ENCODE peak calls at places on chromosomes 1 and 21, in six cellular contexts. R is stomach; S is CD8-positive, alpha-beta memory T cell; A is aorta; J is CD8-positive, alpha-beta T cell; N is esophagus squamous epithelium. Q is an unnamed sample.

GRCh38 chr1:8419172-8419571 is 101.3 kb downstream of the SLC45A1 start:
- DNase-seq in R (no peak), S (no peak), A (no peak), J (no peak), N (no peak), Q (no peak)

GRCh38 chr1:218665216-218665615 is 320.1 kb downstream of the TGFB2 start:
- DNase-seq in R (no peak), S (no peak), A (peak; percentile 75), J (no peak), N (no peak), Q (peak; percentile 35)

GRCh38 chr1:28208818-28209441 is 23.9 kb downstream of the DNAJC8 start:
- DNase-seq in R (peak; percentile 65), S (peak; percentile 36), A (no peak), J (peak; percentile 28), N (no peak), Q (peak; percentile 56)

GRCh38 chr1:87765686-87766085 is 437.0 kb downstream of the LMO4 start:
- DNase-seq in R (no peak), S (no peak), A (no peak), J (no peak), N (no peak), Q (no peak)

GRCh38 chr1:160112370-160112769 is 3.2 kb upstream of the ATP1A2 start:
- DNase-seq in R (no peak), S (no peak), A (no peak), J (no peak), N (no peak), Q (no peak)

GRCh38 chr1:78676347-78676982 is 26.8 kb downstream of the IFI44 start:
- DNase-seq in R (peak; percentile 61), S (peak; percentile 26), A (no peak), J (no peak), N (no peak), Q (no peak)

GRCh38 chr1:94394247-94394646 is 23.9 kb upstream of the ABCD3 start:
- DNase-seq in R (no peak), S (no peak), A (no peak), J (no peak), N (no peak), Q (no peak)

GRCh38 chr1:228373004-228373680 is 33.5 kb downstream of the TRIM11 start:
- DNase-seq in R (no peak), S (no peak), A (no peak), J (no peak), N (no peak), Q (no peak)

GRCh38 chr1:200314085-200314750 is 95.6 kb downstream of the ZNF281 start:
- DNase-seq in R (no peak), S (no peak), A (no peak), J (no peak), N (no peak), Q (no peak)

GRCh38 chr1:219472596-219472995 is 140.3 kb downstream of the ZC3H11B start:
- DNase-seq in R (no peak), S (no peak), A (no peak), J (no peak), N (no peak), Q (no peak)

GRCh38 chr1:201598396-201598795 is 59.5 kb downstream of the NAV1 start:
- DNase-seq in R (no peak), S (no peak), A (no peak), J (no peak), N (no peak), Q (no peak)

GRCh38 chr1:14413809-14414208 is 184.7 kb upstream of the KAZN start:
- DNase-seq in R (no peak), S (no peak), A (no peak), J (no peak), N (no peak), Q (no peak)

GRCh38 chr21:33855190-33855589 is 60.4 kb downstream of the ATP5PO start:
- DNase-seq in R (no peak), S (no peak), A (no peak), J (no peak), N (no peak), Q (no peak)

GRCh38 chr1:92168657-92169056 is 49.1 kb upstream of the C1orf146 start:
- DNase-seq in R (no peak), S (no peak), A (no peak), J (no peak), N (no peak), Q (no peak)

GRCh38 chr1:207944571-207944970 is 33.6 kb upstream of the CD34 start:
- DNase-seq in R (no peak), S (no peak), A (no peak), J (no peak), N (no peak), Q (no peak)

GRCh38 chr1:118786454-118787155 is 201.5 kb downstream of the TBX15 start:
- DNase-seq in R (no peak), S (no peak), A (no peak), J (no peak), N (no peak), Q (no peak)

GRCh38 chr21:39633770-39634181 is 21.0 kb downstream of the B3GALT5 start:
- DNase-seq in R (no peak), S (no peak), A (no peak), J (no peak), N (no peak), Q (no peak)
- H3K4me3 ChIP-seq in R (no peak overlapping the region), S (no peak overlapping the region), A (no peak overlapping the region), J (no peak overlapping the region), N (no peak overlapping the region), Q (no peak overlapping the region)

GRCh38 chr1:18793164-18793563 is 66.3 kb downstream of the TAS1R2 start:
- DNase-seq in R (no peak), S (no peak), A (peak; percentile 42), J (no peak), N (no peak), Q (no peak)

GRCh38 chr1:18796950-18797349 is 62.5 kb downstream of the TAS1R2 start:
- DNase-seq in R (no peak), S (no peak), A (no peak), J (no peak), N (no peak), Q (no peak)

GRCh38 chr1:18794561-18794960 is 64.9 kb downstream of the TAS1R2 start:
- DNase-seq in R (no peak), S (no peak), A (peak; percentile 56), J (no peak), N (no peak), Q (no peak)

GRCh38 chr1:18794066-18794465 is 65.4 kb downstream of the TAS1R2 start:
- DNase-seq in R (no peak), S (no peak), A (peak; percentile 19), J (no peak), N (no peak), Q (no peak)

DNA sequence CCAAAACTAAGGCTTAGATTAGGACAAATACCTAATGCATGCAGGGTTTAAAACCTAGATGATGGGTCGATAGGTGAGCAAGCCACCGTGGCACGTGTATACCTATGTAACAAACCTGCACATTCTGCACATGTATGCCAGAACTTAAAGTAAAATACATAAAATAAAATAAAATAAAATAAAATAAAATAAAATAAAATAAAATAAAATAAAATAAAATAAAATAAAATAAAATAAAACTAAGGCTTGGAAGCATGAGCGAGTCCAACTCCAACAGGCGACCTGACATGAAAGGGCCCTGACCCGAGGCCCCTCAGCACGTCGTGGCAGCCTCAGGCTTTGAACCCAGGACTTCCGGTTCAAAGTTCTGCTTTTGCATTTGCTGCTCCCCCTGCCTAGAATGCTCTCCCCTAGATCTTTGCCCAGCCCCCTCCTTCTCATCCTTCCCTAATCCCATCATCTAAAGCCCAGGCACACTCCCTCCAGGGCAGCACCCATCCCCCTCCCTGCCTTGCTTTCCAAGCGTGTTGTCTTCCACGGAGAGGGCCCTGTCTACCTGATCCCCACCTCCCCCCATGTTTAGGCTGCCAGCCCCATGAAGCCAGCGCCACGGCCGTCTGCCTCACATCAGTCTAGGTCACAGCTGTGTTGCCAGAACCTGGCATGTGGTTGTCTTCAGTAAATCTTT is 64.3 kb downstream of the TAS1R2 start:
- DNase-seq in R (no peak), S (no peak), A (peak; percentile 42), J (no peak), N (no peak), Q (no peak)
- H3K27me3 ChIP-seq in R (peaks cover 88% of the 10 kb centered on the region), S (peaks cover 3% of the 10 kb centered on the region), A (no peaks in the 10 kb centered on the region), J (no peaks in the 10 kb centered on the region), N (peaks cover 71% of the 10 kb centered on the region), Q (no peaks in the 10 kb centered on the region)

GRCh38 chr1:56563568-56563967 is 15.8 kb downstream of the PLPP3 start:
- DNase-seq in R (no peak), S (no peak), A (no peak), J (no peak), N (no peak), Q (no peak)

GRCh38 chr1:56563045-56563444 is 16.3 kb downstream of the PLPP3 start:
- DNase-seq in R (no peak), S (no peak), A (no peak), J (no peak), N (no peak), Q (no peak)

GRCh38 chr1:56566994-56567393 is 12.4 kb downstream of the PLPP3 start:
- DNase-seq in R (no peak), S (no peak), A (no peak), J (no peak), N (no peak), Q (no peak)

GRCh38 chr1:56564615-56565014 is 14.7 kb downstream of the PLPP3 start:
- DNase-seq in R (no peak), S (no peak), A (no peak), J (no peak), N (no peak), Q (no peak)

DNA sequence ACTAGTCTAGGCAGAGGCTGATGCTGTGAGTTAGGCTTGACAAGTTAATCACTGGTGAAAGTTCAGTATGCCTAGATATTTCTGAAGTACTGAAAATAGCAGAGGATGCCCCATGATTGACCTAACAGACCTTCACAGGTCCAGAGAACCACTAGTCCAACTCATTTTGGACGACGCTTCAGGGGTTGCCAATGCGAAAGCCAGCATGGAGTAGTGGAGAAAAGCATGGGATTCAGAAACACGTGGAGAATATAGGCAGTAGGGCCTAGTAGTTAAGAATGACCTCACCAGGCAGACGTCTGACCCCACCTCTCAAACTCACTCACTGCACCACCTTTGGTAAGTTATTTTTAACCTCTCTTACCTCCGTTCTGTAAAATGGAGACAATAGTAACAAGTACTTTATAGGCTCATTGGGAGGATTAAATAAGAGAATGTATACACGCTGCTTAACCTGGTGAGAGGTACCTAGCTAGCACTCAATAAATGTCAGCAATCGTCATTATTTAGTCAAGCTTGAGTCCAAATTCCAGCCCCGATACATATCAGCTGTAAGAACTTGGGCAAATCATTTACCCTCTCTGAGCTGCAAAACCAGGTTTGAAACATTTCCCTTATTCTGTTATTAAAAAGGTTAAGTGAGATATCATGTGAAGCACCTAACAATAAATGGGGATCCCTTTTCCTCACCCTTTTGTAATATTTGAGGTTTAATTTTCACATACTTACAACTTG is 13.2 kb downstream of the PLPP3 start:
- DNase-seq in R (no peak), S (no peak), A (no peak), J (no peak), N (no peak), Q (no peak)
- H3K4me1 ChIP-seq in R (peaks cover 31% of the 10 kb centered on the region), S (no peaks in the 10 kb centered on the region), A (peaks cover 15% of the 10 kb centered on the region), J (no peaks in the 10 kb centered on the region), N (peaks cover 45% of the 10 kb centered on the region), Q (peaks cover 10% of the 10 kb centered on the region)

DNA sequence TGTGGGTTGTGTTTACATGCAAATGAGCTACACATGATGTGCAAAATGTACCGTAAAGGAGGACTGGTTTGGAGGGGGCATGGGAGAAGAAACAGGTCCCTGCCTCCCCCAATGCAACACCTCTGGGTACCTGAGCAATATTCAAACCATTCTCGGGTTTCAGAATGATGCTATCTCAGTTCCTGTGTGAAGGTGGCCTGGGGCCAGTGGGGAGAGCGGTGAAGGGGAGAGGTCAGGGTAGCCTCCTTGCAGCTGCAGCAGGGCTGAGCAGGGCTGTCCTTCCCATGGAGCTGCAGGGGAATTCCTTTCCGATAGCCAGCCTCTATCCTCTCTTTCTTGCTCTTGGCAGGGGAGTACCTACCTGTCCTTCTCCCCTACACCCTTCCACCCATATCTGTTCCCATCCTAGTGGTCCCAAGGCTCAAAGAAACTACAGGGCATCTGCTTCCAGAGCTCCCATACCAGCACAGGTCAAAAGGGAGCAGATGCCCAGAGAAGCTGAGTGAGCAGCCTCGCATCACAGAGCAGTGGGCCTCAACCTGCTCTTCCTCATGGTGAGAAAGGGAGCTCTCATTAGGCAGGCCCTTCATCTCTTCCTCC is 11.9 kb downstream of the MEF2D start:
- DNase-seq in R (no peak), S (no peak), A (no peak), J (no peak), N (no peak), Q (no peak)
- H3K4me3 ChIP-seq in R (peak overlapping the region; percentile 11), S (peak overlapping the region; percentile 3), A (no peak overlapping the region), J (peak overlapping the region; percentile 29), N (no peak overlapping the region), Q (no peak overlapping the region)

Q was measured in left lung.